ENCODE peak calls at places on chromosomes 12 and 14, in nine cellular contexts. One of them, this sample, is unnamed.

GRCh38 chr12:19925881-19926665 is 442.3 kb upstream of the PDE3A start:
- DNase-seq in neural crest cell: no peak
- DNase-seq in tibial artery: no peak
- DNase-seq in mesothelial cell of epicardium: no peak
- DNase-seq in left ventricle myocardium inferior: no peak
- DNase-seq in esophagus squamous epithelium: no peak
- DNase-seq in GM13976: no peak
- DNase-seq in IMR-90: no peak
- DNase-seq in choroid plexus epithelial cell: no peak
- DNase-seq in this sample: no peak

GRCh38 chr14:92887157-92887556 is 35.8 kb upstream of the CHGA start:
- DNase-seq in neural crest cell: no peak
- DNase-seq in tibial artery: no peak
- DNase-seq in mesothelial cell of epicardium: no peak
- DNase-seq in left ventricle myocardium inferior: no peak
- DNase-seq in esophagus squamous epithelium: no peak
- DNase-seq in GM13976: no peak
- DNase-seq in IMR-90: no peak
- DNase-seq in choroid plexus epithelial cell: no peak
- DNase-seq in this sample: no peak

GRCh38 chr12:13152281-13152680 is 44.2 kb upstream of the EMP1 start:
- DNase-seq in neural crest cell: no peak
- DNase-seq in tibial artery: peak
- DNase-seq in mesothelial cell of epicardium: no peak
- DNase-seq in left ventricle myocardium inferior: peak
- DNase-seq in esophagus squamous epithelium: no peak
- DNase-seq in GM13976: no peak
- DNase-seq in IMR-90: no peak
- DNase-seq in choroid plexus epithelial cell: no peak
- DNase-seq in this sample: no peak

GRCh38 chr14:44163946-44164345 is 343.1 kb downstream of the FSCB start:
- DNase-seq in neural crest cell: no peak
- DNase-seq in tibial artery: no peak
- DNase-seq in mesothelial cell of epicardium: no peak
- DNase-seq in left ventricle myocardium inferior: no peak
- DNase-seq in esophagus squamous epithelium: no peak
- DNase-seq in GM13976: no peak
- DNase-seq in IMR-90: no peak
- DNase-seq in choroid plexus epithelial cell: no peak
- DNase-seq in this sample: peak

GRCh38 chr12:114476159-114476558 is 70.2 kb upstream of the TBX5 start:
- DNase-seq in neural crest cell: no peak
- DNase-seq in tibial artery: no peak
- DNase-seq in mesothelial cell of epicardium: no peak
- DNase-seq in left ventricle myocardium inferior: no peak
- DNase-seq in esophagus squamous epithelium: no peak
- DNase-seq in GM13976: no peak
- DNase-seq in IMR-90: peak
- DNase-seq in choroid plexus epithelial cell: peak
- DNase-seq in this sample: peak

GRCh38 chr12:1448321-1448720 is 146.1 kb downstream of the FBXL14 start:
- DNase-seq in neural crest cell: no peak
- DNase-seq in tibial artery: no peak
- DNase-seq in mesothelial cell of epicardium: no peak
- DNase-seq in left ventricle myocardium inferior: no peak
- DNase-seq in esophagus squamous epithelium: no peak
- DNase-seq in GM13976: no peak
- DNase-seq in IMR-90: peak
- DNase-seq in choroid plexus epithelial cell: no peak
- DNase-seq in this sample: no peak

GRCh38 chr12:28568083-28568482 is 377.8 kb downstream of the CCDC91 start:
- DNase-seq in neural crest cell: no peak
- DNase-seq in tibial artery: no peak
- DNase-seq in mesothelial cell of epicardium: no peak
- DNase-seq in left ventricle myocardium inferior: no peak
- DNase-seq in esophagus squamous epithelium: no peak
- DNase-seq in GM13976: no peak
- DNase-seq in IMR-90: peak
- DNase-seq in choroid plexus epithelial cell: peak
- DNase-seq in this sample: peak

GRCh38 chr12:49357099-49357678 is 10.1 kb upstream of the SPATS2 start:
- DNase-seq in neural crest cell: no peak
- DNase-seq in tibial artery: no peak
- DNase-seq in mesothelial cell of epicardium: no peak
- DNase-seq in left ventricle myocardium inferior: no peak
- DNase-seq in esophagus squamous epithelium: no peak
- DNase-seq in GM13976: peak
- DNase-seq in IMR-90: peak
- DNase-seq in choroid plexus epithelial cell: peak
- DNase-seq in this sample: peak

GRCh38 chr12:82660541-82661325 is 26.0 kb upstream of the TMTC2 start:
- DNase-seq in neural crest cell: no peak
- DNase-seq in tibial artery: no peak
- DNase-seq in mesothelial cell of epicardium: no peak
- DNase-seq in left ventricle myocardium inferior: no peak
- DNase-seq in esophagus squamous epithelium: no peak
- DNase-seq in GM13976: no peak
- DNase-seq in IMR-90: no peak
- DNase-seq in choroid plexus epithelial cell: peak
- DNase-seq in this sample: no peak

GRCh38 chr14:90512332-90512951 is 115.6 kb downstream of the CALM1 start:
- DNase-seq in neural crest cell: no peak
- DNase-seq in tibial artery: no peak
- DNase-seq in mesothelial cell of epicardium: no peak
- DNase-seq in left ventricle myocardium inferior: no peak
- DNase-seq in esophagus squamous epithelium: no peak
- DNase-seq in GM13976: no peak
- DNase-seq in IMR-90: no peak
- DNase-seq in choroid plexus epithelial cell: no peak
- DNase-seq in this sample: no peak

GRCh38 chr14:90511795-90512331 is 115.0 kb downstream of the CALM1 start:
- DNase-seq in neural crest cell: no peak
- DNase-seq in tibial artery: no peak
- DNase-seq in mesothelial cell of epicardium: no peak
- DNase-seq in left ventricle myocardium inferior: no peak
- DNase-seq in esophagus squamous epithelium: no peak
- DNase-seq in GM13976: no peak
- DNase-seq in IMR-90: no peak
- DNase-seq in choroid plexus epithelial cell: no peak
- DNase-seq in this sample: no peak

GRCh38 chr14:90514566-90514965 is 117.7 kb downstream of the CALM1 start:
- DNase-seq in neural crest cell: no peak
- DNase-seq in tibial artery: no peak
- DNase-seq in mesothelial cell of epicardium: no peak
- DNase-seq in left ventricle myocardium inferior: no peak
- DNase-seq in esophagus squamous epithelium: no peak
- DNase-seq in GM13976: no peak
- DNase-seq in IMR-90: no peak
- DNase-seq in choroid plexus epithelial cell: no peak
- DNase-seq in this sample: no peak

GRCh38 chr14:90514015-90514398 is 117.2 kb downstream of the CALM1 start:
- DNase-seq in neural crest cell: no peak
- DNase-seq in tibial artery: no peak
- DNase-seq in mesothelial cell of epicardium: no peak
- DNase-seq in left ventricle myocardium inferior: no peak
- DNase-seq in esophagus squamous epithelium: no peak
- DNase-seq in GM13976: no peak
- DNase-seq in IMR-90: no peak
- DNase-seq in choroid plexus epithelial cell: no peak
- DNase-seq in this sample: no peak

GRCh38 chr14:90513151-90514014 is 116.6 kb downstream of the CALM1 start:
- DNase-seq in neural crest cell: peak
- DNase-seq in tibial artery: peak
- DNase-seq in mesothelial cell of epicardium: no peak
- DNase-seq in left ventricle myocardium inferior: peak
- DNase-seq in esophagus squamous epithelium: no peak
- DNase-seq in GM13976: no peak
- DNase-seq in IMR-90: peak
- DNase-seq in choroid plexus epithelial cell: peak
- DNase-seq in this sample: no peak
- TF ChIP-seq CTCF in neural crest cell: no peak
- TF ChIP-seq CTCF in tibial artery: no peak
- TF ChIP-seq CTCF in mesothelial cell of epicardium: no peak
- TF ChIP-seq CTCF in left ventricle myocardium inferior: no peak
- TF ChIP-seq CTCF in esophagus squamous epithelium: no peak
- TF ChIP-seq CTCF in GM13976: no peak
- TF ChIP-seq CTCF in IMR-90: no peak
- TF ChIP-seq CTCF in choroid plexus epithelial cell: no peak
- TF ChIP-seq CTCF in this sample: no peak

DNA sequence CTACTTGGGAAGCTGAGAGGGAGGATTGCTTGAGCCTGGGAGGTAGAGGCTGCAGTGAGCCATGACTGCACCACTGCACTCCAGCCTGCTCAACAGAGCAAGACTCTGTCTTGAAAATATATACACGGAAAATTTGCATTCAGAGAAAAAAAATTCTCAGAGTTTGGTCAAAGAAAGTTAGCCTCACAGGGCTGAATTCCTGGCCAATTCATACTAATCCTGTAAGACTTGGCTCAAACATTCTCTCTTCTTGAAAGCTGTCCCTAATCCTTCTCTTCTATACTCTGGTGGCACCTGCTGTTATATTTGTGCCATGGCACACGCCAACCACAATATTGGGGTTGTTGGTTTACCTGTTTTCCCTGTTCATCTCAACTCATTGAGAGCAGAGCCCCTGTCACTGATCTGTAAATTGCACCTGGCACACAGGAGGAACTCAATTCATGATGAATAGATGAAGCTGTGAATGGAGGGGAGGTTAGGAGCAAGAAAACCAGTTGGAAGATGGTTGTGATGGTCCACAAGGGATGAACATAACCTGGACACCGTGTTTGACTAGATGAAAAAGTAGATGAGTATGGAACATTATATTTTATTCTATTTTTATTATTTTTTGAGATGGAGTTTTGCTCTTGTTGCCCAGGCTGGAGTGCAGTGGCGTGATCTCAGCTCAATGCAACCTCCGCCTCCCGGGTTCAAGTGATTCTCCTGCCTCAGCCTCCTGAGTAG is 36.8 kb upstream of the SPTSSA start:
- DNase-seq in neural crest cell: no peak
- DNase-seq in tibial artery: no peak
- DNase-seq in mesothelial cell of epicardium: no peak
- DNase-seq in left ventricle myocardium inferior: no peak
- DNase-seq in esophagus squamous epithelium: no peak
- DNase-seq in GM13976: peak
- DNase-seq in IMR-90: peak
- DNase-seq in choroid plexus epithelial cell: peak
- DNase-seq in this sample: peak
- TF ChIP-seq CTCF in neural crest cell: peak
- TF ChIP-seq CTCF in tibial artery: no peak
- TF ChIP-seq CTCF in mesothelial cell of epicardium: no peak
- TF ChIP-seq CTCF in left ventricle myocardium inferior: peak
- TF ChIP-seq CTCF in esophagus squamous epithelium: peak
- TF ChIP-seq CTCF in GM13976: peak
- TF ChIP-seq CTCF in IMR-90: peak
- TF ChIP-seq CTCF in choroid plexus epithelial cell: peak
- TF ChIP-seq CTCF in this sample: peak

GRCh38 chr12:56753566-56753965 is 1.4 kb upstream of the PRIM1 start:
- DNase-seq in neural crest cell: no peak
- DNase-seq in tibial artery: no peak
- DNase-seq in mesothelial cell of epicardium: no peak
- DNase-seq in left ventricle myocardium inferior: no peak
- DNase-seq in esophagus squamous epithelium: no peak
- DNase-seq in GM13976: no peak
- DNase-seq in IMR-90: no peak
- DNase-seq in choroid plexus epithelial cell: no peak
- DNase-seq in this sample: no peak

GRCh38 chr12:56749364-56749763 is 2.8 kb downstream of the PRIM1 start:
- DNase-seq in neural crest cell: no peak
- DNase-seq in tibial artery: no peak
- DNase-seq in mesothelial cell of epicardium: no peak
- DNase-seq in left ventricle myocardium inferior: no peak
- DNase-seq in esophagus squamous epithelium: no peak
- DNase-seq in GM13976: no peak
- DNase-seq in IMR-90: no peak
- DNase-seq in choroid plexus epithelial cell: no peak
- DNase-seq in this sample: no peak

GRCh38 chr12:56749853-56750252 is 2.3 kb downstream of the PRIM1 start:
- DNase-seq in neural crest cell: no peak
- DNase-seq in tibial artery: no peak
- DNase-seq in mesothelial cell of epicardium: no peak
- DNase-seq in left ventricle myocardium inferior: no peak
- DNase-seq in esophagus squamous epithelium: no peak
- DNase-seq in GM13976: no peak
- DNase-seq in IMR-90: no peak
- DNase-seq in choroid plexus epithelial cell: no peak
- DNase-seq in this sample: no peak

GRCh38 chr12:56751712-56752598 is at the start of gene PRIM1:
- DNase-seq in neural crest cell: peak
- DNase-seq in tibial artery: peak
- DNase-seq in mesothelial cell of epicardium: peak
- DNase-seq in left ventricle myocardium inferior: peak
- DNase-seq in esophagus squamous epithelium: no peak
- DNase-seq in GM13976: peak
- DNase-seq in IMR-90: peak
- DNase-seq in choroid plexus epithelial cell: peak
- DNase-seq in this sample: peak
- TF ChIP-seq CTCF in neural crest cell: peak
- TF ChIP-seq CTCF in tibial artery: peak
- TF ChIP-seq CTCF in mesothelial cell of epicardium: peak
- TF ChIP-seq CTCF in left ventricle myocardium inferior: peak
- TF ChIP-seq CTCF in esophagus squamous epithelium: peak
- TF ChIP-seq CTCF in GM13976: no peak
- TF ChIP-seq CTCF in IMR-90: no peak
- TF ChIP-seq CTCF in choroid plexus epithelial cell: peak
- TF ChIP-seq CTCF in this sample: peak

GRCh38 chr12:102950950-102951490 is 6.5 kb upstream of the ASCL1 start:
- DNase-seq in neural crest cell: no peak
- DNase-seq in tibial artery: no peak
- DNase-seq in mesothelial cell of epicardium: no peak
- DNase-seq in left ventricle myocardium inferior: no peak
- DNase-seq in esophagus squamous epithelium: no peak
- DNase-seq in GM13976: no peak
- DNase-seq in IMR-90: no peak
- DNase-seq in choroid plexus epithelial cell: no peak
- DNase-seq in this sample: no peak

GRCh38 chr12:102948941-102949352 is 8.5 kb upstream of the ASCL1 start:
- DNase-seq in neural crest cell: peak
- DNase-seq in tibial artery: no peak
- DNase-seq in mesothelial cell of epicardium: peak
- DNase-seq in left ventricle myocardium inferior: peak
- DNase-seq in esophagus squamous epithelium: no peak
- DNase-seq in GM13976: no peak
- DNase-seq in IMR-90: peak
- DNase-seq in choroid plexus epithelial cell: peak
- DNase-seq in this sample: peak

GRCh38 chr12:102954143-102954542 is 3.3 kb upstream of the ASCL1 start:
- DNase-seq in neural crest cell: no peak
- DNase-seq in tibial artery: no peak
- DNase-seq in mesothelial cell of epicardium: no peak
- DNase-seq in left ventricle myocardium inferior: no peak
- DNase-seq in esophagus squamous epithelium: no peak
- DNase-seq in GM13976: no peak
- DNase-seq in IMR-90: no peak
- DNase-seq in choroid plexus epithelial cell: no peak
- DNase-seq in this sample: no peak

GRCh38 chr12:102953221-102953620 is 4.3 kb upstream of the ASCL1 start:
- DNase-seq in neural crest cell: no peak
- DNase-seq in tibial artery: no peak
- DNase-seq in mesothelial cell of epicardium: no peak
- DNase-seq in left ventricle myocardium inferior: no peak
- DNase-seq in esophagus squamous epithelium: no peak
- DNase-seq in GM13976: no peak
- DNase-seq in IMR-90: no peak
- DNase-seq in choroid plexus epithelial cell: no peak
- DNase-seq in this sample: no peak

GRCh38 chr12:102950107-102950949 is 7.1 kb upstream of the ASCL1 start:
- DNase-seq in neural crest cell: no peak
- DNase-seq in tibial artery: no peak
- DNase-seq in mesothelial cell of epicardium: no peak
- DNase-seq in left ventricle myocardium inferior: no peak
- DNase-seq in esophagus squamous epithelium: no peak
- DNase-seq in GM13976: no peak
- DNase-seq in IMR-90: no peak
- DNase-seq in choroid plexus epithelial cell: no peak
- DNase-seq in this sample: no peak
- TF ChIP-seq CTCF in neural crest cell: peak
- TF ChIP-seq CTCF in tibial artery: no peak
- TF ChIP-seq CTCF in mesothelial cell of epicardium: peak
- TF ChIP-seq CTCF in left ventricle myocardium inferior: no peak
- TF ChIP-seq CTCF in esophagus squamous epithelium: no peak
- TF ChIP-seq CTCF in GM13976: peak
- TF ChIP-seq CTCF in IMR-90: no peak
- TF ChIP-seq CTCF in choroid plexus epithelial cell: no peak
- TF ChIP-seq CTCF in this sample: no peak